ENCODE peak calls at places on chromosomes 12 and 14, in eight cellular contexts. One of them, this sample, is unnamed.

GRCh38 chr12:128938886-128939285 is 85.6 kb downstream of the GLT1D1 start:
- DNase-seq in activated T-cell treated with anti-CD3 and anti-CD28 coated beads for 48 hours: no peak
- DNase-seq in stimulated activated CD4-positive, alpha-beta T cell treated with anti-CD3 and anti-CD28 coated beads, Interleukin-4, amount 100 ng/mL, for 48 hours: no peak
- DNase-seq in adipocyte: no peak
- DNase-seq in mucosa of gallbladder: no peak
- DNase-seq in iPS DF 6.9: no peak
- DNase-seq in amniotic stem cell: no peak
- DNase-seq in activated CD4-positive, alpha-beta T cell treated with anti-CD3 and anti-CD28 coated beads, Interleukin-2, amount 10 ng/mL, durations not matched to agents 7 days and 5 days: no peak
- DNase-seq in this sample: no peak

GRCh38 chr14:65290830-65291229 is 121.7 kb upstream of the FUT8 start:
- DNase-seq in activated CD4-positive, alpha-beta T cell treated with anti-CD3 and anti-CD28 coated beads, Interleukin-2, amount 10 ng/mL, durations not matched to agents 7 days and 5 days: no peak
- DNase-seq in iPS DF 6.9: no peak
- DNase-seq in mucosa of gallbladder: peak
- DNase-seq in stimulated activated CD4-positive, alpha-beta T cell treated with anti-CD3 and anti-CD28 coated beads, Interleukin-4, amount 100 ng/mL, for 48 hours: no peak
- DNase-seq in amniotic stem cell: peak
- DNase-seq in adipocyte: peak
- DNase-seq in activated T-cell treated with anti-CD3 and anti-CD28 coated beads for 48 hours: peak
- DNase-seq in this sample: no peak

GRCh38 chr12:130728158-130729058 is 12.3 kb upstream of the RIMBP2 start:
- DNase-seq in activated T-cell treated with anti-CD3 and anti-CD28 coated beads for 48 hours: no peak
- DNase-seq in amniotic stem cell: no peak
- DNase-seq in activated CD4-positive, alpha-beta T cell treated with anti-CD3 and anti-CD28 coated beads, Interleukin-2, amount 10 ng/mL, durations not matched to agents 7 days and 5 days: no peak
- DNase-seq in stimulated activated CD4-positive, alpha-beta T cell treated with anti-CD3 and anti-CD28 coated beads, Interleukin-4, amount 100 ng/mL, for 48 hours: no peak
- DNase-seq in mucosa of gallbladder: no peak
- DNase-seq in adipocyte: no peak
- DNase-seq in iPS DF 6.9: no peak
- DNase-seq in this sample: no peak

GRCh38 chr12:29756741-29757390 is 26.9 kb downstream of the TMTC1 start:
- DNase-seq in iPS DF 6.9: no peak
- DNase-seq in activated T-cell treated with anti-CD3 and anti-CD28 coated beads for 48 hours: no peak
- DNase-seq in adipocyte: peak
- DNase-seq in amniotic stem cell: no peak
- DNase-seq in activated CD4-positive, alpha-beta T cell treated with anti-CD3 and anti-CD28 coated beads, Interleukin-2, amount 10 ng/mL, durations not matched to agents 7 days and 5 days: no peak
- DNase-seq in stimulated activated CD4-positive, alpha-beta T cell treated with anti-CD3 and anti-CD28 coated beads, Interleukin-4, amount 100 ng/mL, for 48 hours: no peak
- DNase-seq in mucosa of gallbladder: no peak
- DNase-seq in this sample: no peak

GRCh38 chr12:130658561-130658960 is 57.5 kb downstream of the RIMBP2 start:
- DNase-seq in adipocyte: no peak
- DNase-seq in iPS DF 6.9: no peak
- DNase-seq in activated T-cell treated with anti-CD3 and anti-CD28 coated beads for 48 hours: no peak
- DNase-seq in stimulated activated CD4-positive, alpha-beta T cell treated with anti-CD3 and anti-CD28 coated beads, Interleukin-4, amount 100 ng/mL, for 48 hours: no peak
- DNase-seq in amniotic stem cell: no peak
- DNase-seq in mucosa of gallbladder: no peak
- DNase-seq in activated CD4-positive, alpha-beta T cell treated with anti-CD3 and anti-CD28 coated beads, Interleukin-2, amount 10 ng/mL, durations not matched to agents 7 days and 5 days: no peak
- DNase-seq in this sample: no peak

GRCh38 chr12:69519871-69520270 is 49.7 kb downstream of the FRS2 start:
- DNase-seq in iPS DF 6.9: no peak
- DNase-seq in adipocyte: no peak
- DNase-seq in activated CD4-positive, alpha-beta T cell treated with anti-CD3 and anti-CD28 coated beads, Interleukin-2, amount 10 ng/mL, durations not matched to agents 7 days and 5 days: no peak
- DNase-seq in mucosa of gallbladder: no peak
- DNase-seq in amniotic stem cell: no peak
- DNase-seq in activated T-cell treated with anti-CD3 and anti-CD28 coated beads for 48 hours: no peak
- DNase-seq in stimulated activated CD4-positive, alpha-beta T cell treated with anti-CD3 and anti-CD28 coated beads, Interleukin-4, amount 100 ng/mL, for 48 hours: no peak
- DNase-seq in this sample: no peak

GRCh38 chr12:63151898-63152700 is 1.1 kb upstream of the AVPR1A start:
- DNase-seq in mucosa of gallbladder: peak
- DNase-seq in activated CD4-positive, alpha-beta T cell treated with anti-CD3 and anti-CD28 coated beads, Interleukin-2, amount 10 ng/mL, durations not matched to agents 7 days and 5 days: peak
- DNase-seq in amniotic stem cell: peak
- DNase-seq in iPS DF 6.9: peak
- DNase-seq in stimulated activated CD4-positive, alpha-beta T cell treated with anti-CD3 and anti-CD28 coated beads, Interleukin-4, amount 100 ng/mL, for 48 hours: no peak
- DNase-seq in activated T-cell treated with anti-CD3 and anti-CD28 coated beads for 48 hours: no peak
- DNase-seq in adipocyte: peak
- DNase-seq in this sample: peak

GRCh38 chr12:111462134-111462821 is 56.6 kb downstream of the SH2B3 start:
- DNase-seq in stimulated activated CD4-positive, alpha-beta T cell treated with anti-CD3 and anti-CD28 coated beads, Interleukin-4, amount 100 ng/mL, for 48 hours: no peak
- DNase-seq in activated CD4-positive, alpha-beta T cell treated with anti-CD3 and anti-CD28 coated beads, Interleukin-2, amount 10 ng/mL, durations not matched to agents 7 days and 5 days: no peak
- DNase-seq in adipocyte: peak
- DNase-seq in amniotic stem cell: no peak
- DNase-seq in iPS DF 6.9: no peak
- DNase-seq in mucosa of gallbladder: no peak
- DNase-seq in activated T-cell treated with anti-CD3 and anti-CD28 coated beads for 48 hours: no peak
- DNase-seq in this sample: no peak

GRCh38 chr12:105226219-105226618 is 9.8 kb downstream of the APPL2 start:
- DNase-seq in iPS DF 6.9: no peak
- DNase-seq in activated T-cell treated with anti-CD3 and anti-CD28 coated beads for 48 hours: no peak
- DNase-seq in mucosa of gallbladder: peak
- DNase-seq in activated CD4-positive, alpha-beta T cell treated with anti-CD3 and anti-CD28 coated beads, Interleukin-2, amount 10 ng/mL, durations not matched to agents 7 days and 5 days: peak
- DNase-seq in adipocyte: peak
- DNase-seq in stimulated activated CD4-positive, alpha-beta T cell treated with anti-CD3 and anti-CD28 coated beads, Interleukin-4, amount 100 ng/mL, for 48 hours: no peak
- DNase-seq in amniotic stem cell: peak
- DNase-seq in this sample: peak

GRCh38 chr14:64680013-64680674 is 24.1 kb upstream of the PLEKHG3 start:
- DNase-seq in adipocyte: peak
- DNase-seq in amniotic stem cell: no peak
- DNase-seq in mucosa of gallbladder: no peak
- DNase-seq in stimulated activated CD4-positive, alpha-beta T cell treated with anti-CD3 and anti-CD28 coated beads, Interleukin-4, amount 100 ng/mL, for 48 hours: no peak
- DNase-seq in activated T-cell treated with anti-CD3 and anti-CD28 coated beads for 48 hours: no peak
- DNase-seq in iPS DF 6.9: no peak
- DNase-seq in activated CD4-positive, alpha-beta T cell treated with anti-CD3 and anti-CD28 coated beads, Interleukin-2, amount 10 ng/mL, durations not matched to agents 7 days and 5 days: no peak
- DNase-seq in this sample: no peak

GRCh38 chr14:61652526-61653262 is 42.6 kb upstream of the HIF1A start:
- DNase-seq in activated CD4-positive, alpha-beta T cell treated with anti-CD3 and anti-CD28 coated beads, Interleukin-2, amount 10 ng/mL, durations not matched to agents 7 days and 5 days: no peak
- DNase-seq in amniotic stem cell: no peak
- DNase-seq in adipocyte: no peak
- DNase-seq in iPS DF 6.9: no peak
- DNase-seq in activated T-cell treated with anti-CD3 and anti-CD28 coated beads for 48 hours: no peak
- DNase-seq in stimulated activated CD4-positive, alpha-beta T cell treated with anti-CD3 and anti-CD28 coated beads, Interleukin-4, amount 100 ng/mL, for 48 hours: no peak
- DNase-seq in mucosa of gallbladder: no peak
- DNase-seq in this sample: no peak

GRCh38 chr12:8038659-8039114 is 6.2 kb downstream of the FOXJ2 start:
- DNase-seq in mucosa of gallbladder: peak
- DNase-seq in iPS DF 6.9: peak
- DNase-seq in amniotic stem cell: no peak
- DNase-seq in activated CD4-positive, alpha-beta T cell treated with anti-CD3 and anti-CD28 coated beads, Interleukin-2, amount 10 ng/mL, durations not matched to agents 7 days and 5 days: peak
- DNase-seq in activated T-cell treated with anti-CD3 and anti-CD28 coated beads for 48 hours: no peak
- DNase-seq in adipocyte: peak
- DNase-seq in stimulated activated CD4-positive, alpha-beta T cell treated with anti-CD3 and anti-CD28 coated beads, Interleukin-4, amount 100 ng/mL, for 48 hours: no peak
- DNase-seq in this sample: no peak

GRCh38 chr12:22687677-22688076 is 62.7 kb downstream of the ETNK1 start:
- DNase-seq in mucosa of gallbladder: no peak
- DNase-seq in adipocyte: peak
- DNase-seq in iPS DF 6.9: no peak
- DNase-seq in activated CD4-positive, alpha-beta T cell treated with anti-CD3 and anti-CD28 coated beads, Interleukin-2, amount 10 ng/mL, durations not matched to agents 7 days and 5 days: no peak
- DNase-seq in amniotic stem cell: peak
- DNase-seq in stimulated activated CD4-positive, alpha-beta T cell treated with anti-CD3 and anti-CD28 coated beads, Interleukin-4, amount 100 ng/mL, for 48 hours: no peak
- DNase-seq in activated T-cell treated with anti-CD3 and anti-CD28 coated beads for 48 hours: no peak
- DNase-seq in this sample: no peak

GRCh38 chr12:109503611-109504010 is 26.2 kb downstream of the UBE3B start:
- DNase-seq in activated CD4-positive, alpha-beta T cell treated with anti-CD3 and anti-CD28 coated beads, Interleukin-2, amount 10 ng/mL, durations not matched to agents 7 days and 5 days: no peak
- DNase-seq in iPS DF 6.9: no peak
- DNase-seq in stimulated activated CD4-positive, alpha-beta T cell treated with anti-CD3 and anti-CD28 coated beads, Interleukin-4, amount 100 ng/mL, for 48 hours: no peak
- DNase-seq in activated T-cell treated with anti-CD3 and anti-CD28 coated beads for 48 hours: no peak
- DNase-seq in amniotic stem cell: no peak
- DNase-seq in mucosa of gallbladder: no peak
- DNase-seq in adipocyte: no peak
- DNase-seq in this sample: no peak

GRCh38 chr14:61121293-61121897 is 140.3 kb downstream of the SLC38A6 start:
- DNase-seq in amniotic stem cell: no peak
- DNase-seq in adipocyte: peak
- DNase-seq in iPS DF 6.9: no peak
- DNase-seq in activated T-cell treated with anti-CD3 and anti-CD28 coated beads for 48 hours: no peak
- DNase-seq in stimulated activated CD4-positive, alpha-beta T cell treated with anti-CD3 and anti-CD28 coated beads, Interleukin-4, amount 100 ng/mL, for 48 hours: no peak
- DNase-seq in activated CD4-positive, alpha-beta T cell treated with anti-CD3 and anti-CD28 coated beads, Interleukin-2, amount 10 ng/mL, durations not matched to agents 7 days and 5 days: no peak
- DNase-seq in mucosa of gallbladder: no peak
- DNase-seq in this sample: no peak

GRCh38 chr12:34394211-34395055 is 372.1 kb downstream of the ALG10 start:
- DNase-seq in mucosa of gallbladder: peak
- DNase-seq in activated CD4-positive, alpha-beta T cell treated with anti-CD3 and anti-CD28 coated beads, Interleukin-2, amount 10 ng/mL, durations not matched to agents 7 days and 5 days: no peak
- DNase-seq in amniotic stem cell: no peak
- DNase-seq in stimulated activated CD4-positive, alpha-beta T cell treated with anti-CD3 and anti-CD28 coated beads, Interleukin-4, amount 100 ng/mL, for 48 hours: no peak
- DNase-seq in adipocyte: no peak
- DNase-seq in activated T-cell treated with anti-CD3 and anti-CD28 coated beads for 48 hours: no peak
- DNase-seq in iPS DF 6.9: no peak
- DNase-seq in this sample: peak

This sample was measured in GM10248.